ENCODE peak calls at places on chromosomes 1 and 21, in ten cellular contexts. One of them, this sample, is unnamed.

GRCh38 chr1:168706376-168706995 is 22.5 kb downstream of the DPT start:
- DNase-seq in activated CD4-positive, alpha-beta memory T cell treated with anti-CD3 and anti-CD28 coated beads, Interleukin-2, amount 10 ng/mL, durations not matched to agents 7 days and 5 days: no peak
- DNase-seq in A549: no peak
- DNase-seq in mesenteric fat pad: no peak
- DNase-seq in cardiac fibroblast: no peak
- DNase-seq in smooth muscle cell of the brain vasculature: no peak
- DNase-seq in iPS-NIHi11: no peak
- DNase-seq in M059J: peak
- DNase-seq in tibial artery: no peak
- DNase-seq in brain microvascular endothelial cell: no peak
- DNase-seq in this sample: no peak

GRCh38 chr1:231628207-231628876 is 1.8 kb downstream of the DISC1 start:
- DNase-seq in cardiac fibroblast: peak
- DNase-seq in M059J: peak
- DNase-seq in activated CD4-positive, alpha-beta memory T cell treated with anti-CD3 and anti-CD28 coated beads, Interleukin-2, amount 10 ng/mL, durations not matched to agents 7 days and 5 days: peak
- DNase-seq in tibial artery: no peak
- DNase-seq in iPS-NIHi11: no peak
- DNase-seq in mesenteric fat pad: no peak
- DNase-seq in A549: no peak
- DNase-seq in smooth muscle cell of the brain vasculature: no peak
- DNase-seq in brain microvascular endothelial cell: no peak
- DNase-seq in this sample: no peak

GRCh38 chr1:66360285-66360724 is 173.6 kb upstream of the SGIP1 start:
- DNase-seq in iPS-NIHi11: no peak
- DNase-seq in mesenteric fat pad: no peak
- DNase-seq in brain microvascular endothelial cell: no peak
- DNase-seq in cardiac fibroblast: peak
- DNase-seq in tibial artery: no peak
- DNase-seq in M059J: no peak
- DNase-seq in activated CD4-positive, alpha-beta memory T cell treated with anti-CD3 and anti-CD28 coated beads, Interleukin-2, amount 10 ng/mL, durations not matched to agents 7 days and 5 days: no peak
- DNase-seq in A549: no peak
- DNase-seq in smooth muscle cell of the brain vasculature: no peak
- DNase-seq in this sample: no peak

GRCh38 chr1:87600848-87601247 is 272.2 kb downstream of the LMO4 start:
- DNase-seq in brain microvascular endothelial cell: no peak
- DNase-seq in smooth muscle cell of the brain vasculature: no peak
- DNase-seq in M059J: peak
- DNase-seq in activated CD4-positive, alpha-beta memory T cell treated with anti-CD3 and anti-CD28 coated beads, Interleukin-2, amount 10 ng/mL, durations not matched to agents 7 days and 5 days: no peak
- DNase-seq in iPS-NIHi11: no peak
- DNase-seq in mesenteric fat pad: no peak
- DNase-seq in A549: no peak
- DNase-seq in tibial artery: no peak
- DNase-seq in cardiac fibroblast: peak
- DNase-seq in this sample: no peak

GRCh38 chr1:90362163-90362562 is 354.9 kb downstream of the BARHL2 start:
- DNase-seq in A549: no peak
- DNase-seq in activated CD4-positive, alpha-beta memory T cell treated with anti-CD3 and anti-CD28 coated beads, Interleukin-2, amount 10 ng/mL, durations not matched to agents 7 days and 5 days: no peak
- DNase-seq in cardiac fibroblast: no peak
- DNase-seq in mesenteric fat pad: no peak
- DNase-seq in tibial artery: no peak
- DNase-seq in brain microvascular endothelial cell: no peak
- DNase-seq in M059J: no peak
- DNase-seq in iPS-NIHi11: no peak
- DNase-seq in smooth muscle cell of the brain vasculature: no peak
- DNase-seq in this sample: no peak

GRCh38 chr1:182622795-182623528 is 18.8 kb upstream of the RGS16 start:
- DNase-seq in smooth muscle cell of the brain vasculature: no peak
- DNase-seq in cardiac fibroblast: peak
- DNase-seq in M059J: no peak
- DNase-seq in brain microvascular endothelial cell: no peak
- DNase-seq in tibial artery: no peak
- DNase-seq in A549: no peak
- DNase-seq in activated CD4-positive, alpha-beta memory T cell treated with anti-CD3 and anti-CD28 coated beads, Interleukin-2, amount 10 ng/mL, durations not matched to agents 7 days and 5 days: no peak
- DNase-seq in mesenteric fat pad: no peak
- DNase-seq in iPS-NIHi11: no peak
- DNase-seq in this sample: no peak

GRCh38 chr1:236168716-236169429 is 26.5 kb downstream of the GPR137B start:
- DNase-seq in tibial artery: peak
- DNase-seq in iPS-NIHi11: peak
- DNase-seq in smooth muscle cell of the brain vasculature: peak
- DNase-seq in activated CD4-positive, alpha-beta memory T cell treated with anti-CD3 and anti-CD28 coated beads, Interleukin-2, amount 10 ng/mL, durations not matched to agents 7 days and 5 days: peak
- DNase-seq in cardiac fibroblast: peak
- DNase-seq in A549: peak
- DNase-seq in brain microvascular endothelial cell: peak
- DNase-seq in mesenteric fat pad: peak
- DNase-seq in M059J: peak
- DNase-seq in this sample: peak

GRCh38 chr1:204344665-204345064 is 15.1 kb downstream of the PLEKHA6 start:
- DNase-seq in activated CD4-positive, alpha-beta memory T cell treated with anti-CD3 and anti-CD28 coated beads, Interleukin-2, amount 10 ng/mL, durations not matched to agents 7 days and 5 days: no peak
- DNase-seq in tibial artery: peak
- DNase-seq in M059J: no peak
- DNase-seq in iPS-NIHi11: no peak
- DNase-seq in smooth muscle cell of the brain vasculature: no peak
- DNase-seq in A549: no peak
- DNase-seq in brain microvascular endothelial cell: no peak
- DNase-seq in cardiac fibroblast: no peak
- DNase-seq in mesenteric fat pad: no peak
- DNase-seq in this sample: no peak

GRCh38 chr1:31219489-31219888 is 20.2 kb downstream of the NKAIN1 start:
- DNase-seq in mesenteric fat pad: no peak
- DNase-seq in iPS-NIHi11: no peak
- DNase-seq in activated CD4-positive, alpha-beta memory T cell treated with anti-CD3 and anti-CD28 coated beads, Interleukin-2, amount 10 ng/mL, durations not matched to agents 7 days and 5 days: no peak
- DNase-seq in A549: no peak
- DNase-seq in cardiac fibroblast: no peak
- DNase-seq in smooth muscle cell of the brain vasculature: no peak
- DNase-seq in tibial artery: no peak
- DNase-seq in M059J: no peak
- DNase-seq in brain microvascular endothelial cell: no peak
- DNase-seq in this sample: no peak

GRCh38 chr21:32702702-32703101 is 25.1 kb downstream of the SYNJ1 start:
- DNase-seq in cardiac fibroblast: peak
- DNase-seq in smooth muscle cell of the brain vasculature: no peak
- DNase-seq in mesenteric fat pad: no peak
- DNase-seq in activated CD4-positive, alpha-beta memory T cell treated with anti-CD3 and anti-CD28 coated beads, Interleukin-2, amount 10 ng/mL, durations not matched to agents 7 days and 5 days: no peak
- DNase-seq in iPS-NIHi11: no peak
- DNase-seq in A549: no peak
- DNase-seq in M059J: peak
- DNase-seq in brain microvascular endothelial cell: peak
- DNase-seq in tibial artery: no peak
- DNase-seq in this sample: no peak

GRCh38 chr1:225735252-225736149 is 42.1 kb upstream of the SRP9 start:
- DNase-seq in iPS-NIHi11: peak
- DNase-seq in M059J: peak
- DNase-seq in A549: peak
- DNase-seq in cardiac fibroblast: peak
- DNase-seq in brain microvascular endothelial cell: peak
- DNase-seq in tibial artery: peak
- DNase-seq in smooth muscle cell of the brain vasculature: peak
- DNase-seq in mesenteric fat pad: no peak
- DNase-seq in activated CD4-positive, alpha-beta memory T cell treated with anti-CD3 and anti-CD28 coated beads, Interleukin-2, amount 10 ng/mL, durations not matched to agents 7 days and 5 days: no peak
- DNase-seq in this sample: no peak

GRCh38 chr1:219317762-219318353 is 144.2 kb downstream of the LYPLAL1 start:
- DNase-seq in smooth muscle cell of the brain vasculature: no peak
- DNase-seq in A549: no peak
- DNase-seq in M059J: no peak
- DNase-seq in cardiac fibroblast: peak
- DNase-seq in iPS-NIHi11: peak
- DNase-seq in tibial artery: no peak
- DNase-seq in brain microvascular endothelial cell: no peak
- DNase-seq in mesenteric fat pad: no peak
- DNase-seq in activated CD4-positive, alpha-beta memory T cell treated with anti-CD3 and anti-CD28 coated beads, Interleukin-2, amount 10 ng/mL, durations not matched to agents 7 days and 5 days: no peak
- DNase-seq in this sample: no peak

GRCh38 chr1:28394136-28394535 is 24.6 kb downstream of the PHACTR4 start:
- DNase-seq in cardiac fibroblast: no peak
- DNase-seq in M059J: no peak
- DNase-seq in smooth muscle cell of the brain vasculature: no peak
- DNase-seq in brain microvascular endothelial cell: no peak
- DNase-seq in activated CD4-positive, alpha-beta memory T cell treated with anti-CD3 and anti-CD28 coated beads, Interleukin-2, amount 10 ng/mL, durations not matched to agents 7 days and 5 days: no peak
- DNase-seq in mesenteric fat pad: no peak
- DNase-seq in iPS-NIHi11: no peak
- DNase-seq in tibial artery: no peak
- DNase-seq in A549: no peak
- DNase-seq in this sample: no peak

GRCh38 chr21:16912075-16912474 is 600.8 kb upstream of the CXADR start:
- DNase-seq in brain microvascular endothelial cell: peak
- DNase-seq in mesenteric fat pad: no peak
- DNase-seq in tibial artery: no peak
- DNase-seq in M059J: peak
- DNase-seq in activated CD4-positive, alpha-beta memory T cell treated with anti-CD3 and anti-CD28 coated beads, Interleukin-2, amount 10 ng/mL, durations not matched to agents 7 days and 5 days: no peak
- DNase-seq in A549: no peak
- DNase-seq in smooth muscle cell of the brain vasculature: no peak
- DNase-seq in iPS-NIHi11: no peak
- DNase-seq in cardiac fibroblast: peak
- DNase-seq in this sample: no peak

GRCh38 chr1:163398980-163399379 is 77.2 kb downstream of the NUF2 start:
- DNase-seq in iPS-NIHi11: no peak
- DNase-seq in brain microvascular endothelial cell: no peak
- DNase-seq in activated CD4-positive, alpha-beta memory T cell treated with anti-CD3 and anti-CD28 coated beads, Interleukin-2, amount 10 ng/mL, durations not matched to agents 7 days and 5 days: no peak
- DNase-seq in smooth muscle cell of the brain vasculature: no peak
- DNase-seq in A549: no peak
- DNase-seq in M059J: no peak
- DNase-seq in tibial artery: no peak
- DNase-seq in mesenteric fat pad: no peak
- DNase-seq in cardiac fibroblast: no peak
- DNase-seq in this sample: no peak

GRCh38 chr1:200253774-200254495 is 155.9 kb downstream of the ZNF281 start:
- DNase-seq in cardiac fibroblast: no peak
- DNase-seq in smooth muscle cell of the brain vasculature: no peak
- DNase-seq in M059J: no peak
- DNase-seq in iPS-NIHi11: no peak
- DNase-seq in brain microvascular endothelial cell: no peak
- DNase-seq in tibial artery: no peak
- DNase-seq in mesenteric fat pad: no peak
- DNase-seq in activated CD4-positive, alpha-beta memory T cell treated with anti-CD3 and anti-CD28 coated beads, Interleukin-2, amount 10 ng/mL, durations not matched to agents 7 days and 5 days: peak
- DNase-seq in A549: no peak
- DNase-seq in this sample: no peak

GRCh38 chr1:112692681-112693080 is 14.2 kb downstream of the RHOC start:
- DNase-seq in iPS-NIHi11: no peak
- DNase-seq in A549: no peak
- DNase-seq in cardiac fibroblast: no peak
- DNase-seq in brain microvascular endothelial cell: no peak
- DNase-seq in M059J: no peak
- DNase-seq in smooth muscle cell of the brain vasculature: no peak
- DNase-seq in activated CD4-positive, alpha-beta memory T cell treated with anti-CD3 and anti-CD28 coated beads, Interleukin-2, amount 10 ng/mL, durations not matched to agents 7 days and 5 days: no peak
- DNase-seq in tibial artery: peak
- DNase-seq in mesenteric fat pad: no peak
- DNase-seq in this sample: no peak

GRCh38 chr1:200558866-200559459 is 61.6 kb downstream of the KIF14 start:
- DNase-seq in cardiac fibroblast: peak
- DNase-seq in A549: peak
- DNase-seq in activated CD4-positive, alpha-beta memory T cell treated with anti-CD3 and anti-CD28 coated beads, Interleukin-2, amount 10 ng/mL, durations not matched to agents 7 days and 5 days: no peak
- DNase-seq in M059J: peak
- DNase-seq in iPS-NIHi11: peak
- DNase-seq in smooth muscle cell of the brain vasculature: peak
- DNase-seq in brain microvascular endothelial cell: peak
- DNase-seq in tibial artery: no peak
- DNase-seq in mesenteric fat pad: no peak
- DNase-seq in this sample: no peak

GRCh38 chr1:24759492-24759891 is 14.2 kb downstream of the CLIC4 start:
- DNase-seq in smooth muscle cell of the brain vasculature: no peak
- DNase-seq in activated CD4-positive, alpha-beta memory T cell treated with anti-CD3 and anti-CD28 coated beads, Interleukin-2, amount 10 ng/mL, durations not matched to agents 7 days and 5 days: no peak
- DNase-seq in brain microvascular endothelial cell: no peak
- DNase-seq in iPS-NIHi11: no peak
- DNase-seq in tibial artery: no peak
- DNase-seq in A549: no peak
- DNase-seq in M059J: no peak
- DNase-seq in cardiac fibroblast: peak
- DNase-seq in mesenteric fat pad: no peak
- DNase-seq in this sample: no peak

GRCh38 chr1:225343618-225344017 is 84.2 kb downstream of the LBR start:
- DNase-seq in brain microvascular endothelial cell: no peak
- DNase-seq in M059J: peak
- DNase-seq in A549: no peak
- DNase-seq in tibial artery: no peak
- DNase-seq in smooth muscle cell of the brain vasculature: no peak
- DNase-seq in cardiac fibroblast: peak
- DNase-seq in iPS-NIHi11: no peak
- DNase-seq in mesenteric fat pad: no peak
- DNase-seq in activated CD4-positive, alpha-beta memory T cell treated with anti-CD3 and anti-CD28 coated beads, Interleukin-2, amount 10 ng/mL, durations not matched to agents 7 days and 5 days: no peak
- DNase-seq in this sample: no peak

GRCh38 chr1:151166506-151166956 is 587 bp downstream of the SCNM1 start:
- DNase-seq in A549: peak
- DNase-seq in brain microvascular endothelial cell: peak
- DNase-seq in M059J: peak
- DNase-seq in smooth muscle cell of the brain vasculature: no peak
- DNase-seq in activated CD4-positive, alpha-beta memory T cell treated with anti-CD3 and anti-CD28 coated beads, Interleukin-2, amount 10 ng/mL, durations not matched to agents 7 days and 5 days: no peak
- DNase-seq in mesenteric fat pad: no peak
- DNase-seq in iPS-NIHi11: no peak
- DNase-seq in tibial artery: no peak
- DNase-seq in cardiac fibroblast: peak
- DNase-seq in this sample: no peak

GRCh38 chr1:63411081-63411480 is 43.7 kb downstream of the ALG6 start:
- DNase-seq in tibial artery: no peak
- DNase-seq in M059J: no peak
- DNase-seq in smooth muscle cell of the brain vasculature: peak
- DNase-seq in A549: no peak
- DNase-seq in cardiac fibroblast: no peak
- DNase-seq in mesenteric fat pad: no peak
- DNase-seq in brain microvascular endothelial cell: no peak
- DNase-seq in iPS-NIHi11: no peak
- DNase-seq in activated CD4-positive, alpha-beta memory T cell treated with anti-CD3 and anti-CD28 coated beads, Interleukin-2, amount 10 ng/mL, durations not matched to agents 7 days and 5 days: no peak
- DNase-seq in this sample: no peak

GRCh38 chr1:32919811-32920733 is 18.9 kb upstream of the TMEM54 start:
- DNase-seq in tibial artery: no peak
- DNase-seq in smooth muscle cell of the brain vasculature: no peak
- DNase-seq in iPS-NIHi11: no peak
- DNase-seq in cardiac fibroblast: peak
- DNase-seq in brain microvascular endothelial cell: no peak
- DNase-seq in M059J: peak
- DNase-seq in mesenteric fat pad: no peak
- DNase-seq in activated CD4-positive, alpha-beta memory T cell treated with anti-CD3 and anti-CD28 coated beads, Interleukin-2, amount 10 ng/mL, durations not matched to agents 7 days and 5 days: no peak
- DNase-seq in A549: no peak
- DNase-seq in this sample: no peak

GRCh38 chr1:243473281-243474210 is 217.7 kb downstream of the SDCCAG8 start:
- DNase-seq in M059J: peak
- DNase-seq in cardiac fibroblast: peak
- DNase-seq in A549: no peak
- DNase-seq in mesenteric fat pad: no peak
- DNase-seq in tibial artery: no peak
- DNase-seq in smooth muscle cell of the brain vasculature: no peak
- DNase-seq in activated CD4-positive, alpha-beta memory T cell treated with anti-CD3 and anti-CD28 coated beads, Interleukin-2, amount 10 ng/mL, durations not matched to agents 7 days and 5 days: no peak
- DNase-seq in iPS-NIHi11: no peak
- DNase-seq in brain microvascular endothelial cell: peak
- DNase-seq in this sample: no peak

GRCh38 chr1:79845951-79846350 is 839.4 kb upstream of the ADGRL4 start:
- DNase-seq in smooth muscle cell of the brain vasculature: no peak
- DNase-seq in M059J: no peak
- DNase-seq in tibial artery: no peak
- DNase-seq in A549: no peak
- DNase-seq in cardiac fibroblast: peak
- DNase-seq in brain microvascular endothelial cell: no peak
- DNase-seq in mesenteric fat pad: no peak
- DNase-seq in iPS-NIHi11: no peak
- DNase-seq in activated CD4-positive, alpha-beta memory T cell treated with anti-CD3 and anti-CD28 coated beads, Interleukin-2, amount 10 ng/mL, durations not matched to agents 7 days and 5 days: no peak
- DNase-seq in this sample: no peak

GRCh38 chr1:158771950-158772866 is at the start of gene OR6N1:
- DNase-seq in smooth muscle cell of the brain vasculature: no peak
- DNase-seq in A549: no peak
- DNase-seq in iPS-NIHi11: no peak
- DNase-seq in cardiac fibroblast: no peak
- DNase-seq in activated CD4-positive, alpha-beta memory T cell treated with anti-CD3 and anti-CD28 coated beads, Interleukin-2, amount 10 ng/mL, durations not matched to agents 7 days and 5 days: no peak
- DNase-seq in M059J: no peak
- DNase-seq in mesenteric fat pad: no peak
- DNase-seq in tibial artery: no peak
- DNase-seq in brain microvascular endothelial cell: no peak
- DNase-seq in this sample: no peak